ENCODE peak calls at places on chromosomes 16 and 17, in six cellular contexts. R is activated CD8-positive, alpha-beta memory T cell treated with anti-CD3 and anti-CD28 coated beads for 1 hour; N is fibroblast of mammary gland; V is NCI-H187; F is caudate nucleus; B is NCI-H510A treated with DMSO at 0.1 percent for 48 hours. Q is an unnamed sample.

GRCh38 chr17:75011788-75012319 is 616 bp upstream of the MRPL58 start:
- DNase-seq in N (peak; percentile 78), R (no peak), B (peak; percentile 34), F (peak; percentile 33), V (no peak), Q (peak; percentile 79)

GRCh38 chr16:4666537-4667202 is 26.7 kb upstream of the NUDT16L1 start:
- DNase-seq in V (no peak), N (no peak), F (no peak), B (no peak), R (no peak), Q (no peak)

GRCh38 chr17:45705123-45706009 is 78.8 kb upstream of the CRHR1 start:
- DNase-seq in V (no peak), B (no peak), F (no peak), R (no peak), N (peak; percentile 57), Q (peak; percentile 29)

GRCh38 chr17:72121164-72122001 is 563 bp downstream of the SOX9 start:
- DNase-seq in R (no peak), V (no peak), N (peak; percentile 40), B (peak; percentile 19), F (no peak), Q (peak; percentile 53)

GRCh38 chr17:8275421-8276290 is 12.8 kb upstream of the RANGRF start:
- DNase-seq in F (no peak), B (no peak), R (no peak), N (no peak), V (no peak), Q (no peak)

GRCh38 chr16:12753203-12754023 is 50.3 kb downstream of the CPPED1 start:
- DNase-seq in V (no peak), N (no peak), F (no peak), R (no peak), B (no peak), Q (no peak)

GRCh38 chr17:14745541-14745940 is 444.7 kb downstream of the HS3ST3B1 start:
- DNase-seq in B (no peak), F (no peak), N (peak; percentile 77), R (no peak), V (no peak), Q (peak; percentile 79)

GRCh38 chr16:71338193-71338592 is 20.3 kb upstream of the CALB2 start:
- DNase-seq in F (no peak), N (no peak), V (no peak), B (no peak), R (no peak), Q (peak; percentile 6)

GRCh38 chr16:69150146-69150865 is 17.9 kb downstream of the UTP4 start:
- DNase-seq in V (peak; percentile 18), N (peak; percentile 86), R (no peak), F (no peak), B (peak; percentile 36), Q (peak; percentile 81)

GRCh38 chr16:28098959-28099945 is 35.7 kb upstream of the GSG1L start:
- DNase-seq in R (no peak), B (no peak), N (no peak), F (no peak), V (no peak), Q (no peak)

GRCh38 chr17:29570521-29570920 is 2.0 kb downstream of the TP53I13 start:
- DNase-seq in B (no peak), V (no peak), R (no peak), N (no peak), F (no peak), Q (no peak)

GRCh38 chr16:83356266-83356665 is 451.5 kb upstream of the HSBP1 start:
- DNase-seq in R (no peak), B (peak; percentile 66), N (peak; percentile 61), V (peak; percentile 25), F (no peak), Q (peak; percentile 59)

GRCh38 chr17:31241116-31241515 is 55.9 kb downstream of the OMG start:
- DNase-seq in B (no peak), R (no peak), N (no peak), V (no peak), F (no peak), Q (no peak)

GRCh38 chr17:33183487-33184026 is 109.5 kb downstream of the ASIC2 start:
- DNase-seq in N (no peak), R (no peak), B (no peak), V (no peak), F (no peak), Q (no peak)

GRCh38 chr16:1310832-1311200 is 1.4 kb downstream of the UBE2I start:
- DNase-seq in N (peak; percentile 9), B (no peak), R (no peak), F (no peak), V (no peak), Q (peak; percentile 25)

GRCh38 chr16:4051591-4051990 is 64.7 kb downstream of the ADCY9 start:
- DNase-seq in V (no peak), R (no peak), F (no peak), N (no peak), B (no peak), Q (peak; percentile 32)

GRCh38 chr17:50532452-50533024 is at the start of gene EPN3:
- DNase-seq in V (no peak), N (no peak), F (no peak), B (peak; percentile 89), R (no peak), Q (no peak)

GRCh38 chr16:85552980-85553435 is 60.1 kb upstream of the GSE1 start:
- DNase-seq in N (no peak), R (no peak), F (no peak), V (no peak), B (no peak), Q (no peak)

GRCh38 chr17:21041753-21042433 is 918 bp downstream of the USP22 start:
- DNase-seq in V (peak; percentile 50), N (peak; percentile 75), B (peak; percentile 77), F (peak; percentile 59), R (peak; percentile 39), Q (peak; percentile 82)

GRCh38 chr17:31580331-31581021 is 189.0 kb downstream of the RAB11FIP4 start:
- DNase-seq in N (peak; percentile 89), R (no peak), F (no peak), V (no peak), B (no peak), Q (peak; percentile 80)

GRCh38 chr16:56632848-56633365 is 448 bp downstream of the MT1M start:
- DNase-seq in R (no peak), N (no peak), B (no peak), V (no peak), F (no peak), Q (no peak)

GRCh38 chr16:27029525-27029924 is 37.2 kb upstream of the C16orf82 start:
- DNase-seq in R (no peak), V (no peak), N (no peak), F (no peak), B (no peak), Q (no peak)

GRCh38 chr17:57612202-57613071 is 132.7 kb downstream of the CCDC182 start:
- DNase-seq in R (no peak), F (no peak), B (peak; percentile 66), V (peak; percentile 19), N (no peak), Q (no peak)

GRCh38 chr16:11141409-11142260 is 114.4 kb downstream of the SOCS1 start:
- DNase-seq in R (no peak), B (no peak), N (no peak), F (no peak), V (no peak), Q (no peak)

GRCh38 chr17:63774141-63774981 is at the start of gene DDX42:
- DNase-seq in F (no peak), B (peak; percentile 36), R (peak; percentile 80), N (peak; percentile 45), V (peak; percentile 73), Q (peak; percentile 67)

GRCh38 chr17:32281011-32281451 is 15.4 kb downstream of the RHBDL3 start:
- DNase-seq in V (no peak), R (no peak), B (no peak), N (no peak), F (no peak), Q (no peak)

GRCh38 chr17:34542700-34543336 is 36.6 kb upstream of the TMEM132E start:
- DNase-seq in F (no peak), N (peak; percentile 14), V (no peak), R (peak; percentile 29), B (no peak), Q (peak; percentile 28)

GRCh38 chr17:50316016-50316587 is 29.8 kb upstream of the XYLT2 start:
- DNase-seq in F (no peak), R (no peak), V (peak; percentile 37), B (peak; percentile 75), N (no peak), Q (no peak)

GRCh38 chr16:85037050-85037410 is 9.4 kb downstream of the KIAA0513 start:
- DNase-seq in N (peak; percentile 97), R (no peak), B (no peak), F (no peak), V (no peak), Q (peak; percentile 69)

GRCh38 chr17:35082073-35082657 is 18.7 kb upstream of the RFFL start:
- DNase-seq in B (no peak), R (no peak), F (no peak), N (peak; percentile 89), V (no peak), Q (peak; percentile 95)

GRCh38 chr17:34443832-34444469 is 80.9 kb upstream of the CCL1 start:
- DNase-seq in R (no peak), V (no peak), B (no peak), N (no peak), F (no peak), Q (no peak)

GRCh38 chr17:57595942-57596695 is 149.0 kb downstream of the CCDC182 start:
- DNase-seq in B (no peak), V (no peak), F (no peak), N (no peak), R (no peak), Q (no peak)

GRCh38 chr16:57892041-57892440 is 78.9 kb downstream of the CNGB1 start:
- DNase-seq in B (no peak), V (peak; percentile 53), R (no peak), F (no peak), N (peak; percentile 90), Q (peak; percentile 93)

GRCh38 chr17:74818306-74818705 is 41.4 kb downstream of the GRIN2C start:
- DNase-seq in B (no peak), V (no peak), R (no peak), N (no peak), F (no peak), Q (no peak)

GRCh38 chr16:66487580-66488235 is 60.6 kb downstream of the BEAN1 start:
- DNase-seq in R (no peak), N (peak; percentile 36), B (no peak), F (no peak), V (no peak), Q (peak; percentile 44)

GRCh38 chr16:17590711-17591654 is 120.2 kb upstream of the XYLT1 start:
- DNase-seq in B (no peak), F (no peak), N (peak; percentile 19), R (no peak), V (no peak), Q (peak; percentile 66)

GRCh38 chr17:41975099-41976083 is 8.8 kb downstream of the CNP start:
- DNase-seq in F (peak; percentile 42), B (no peak), V (no peak), R (no peak), N (peak; percentile 82), Q (peak; percentile 22)

GRCh38 chr17:72467841-72468653 is 347.2 kb downstream of the SOX9 start:
- DNase-seq in V (no peak), F (no peak), R (no peak), N (peak; percentile 28), B (peak; percentile 34), Q (peak; percentile 80)